ENCODE peak calls at places on chromosomes 1 and 21, in four cellular contexts. Z is nucleus accumbens, D is HTR-8/SVneo, N is glutamatergic neuron. U is an unnamed sample.

GRCh38 chr1:204920967-204921366 is 50.3 kb downstream of the NFASC start:
- DNase-seq in Z (no peak), D (no peak), N (no peak), U (no peak)

GRCh38 chr1:3049164-3049563 is 19.8 kb upstream of the PRDM16 start:
- DNase-seq in Z (no peak), D (no peak), N (no peak), U (no peak)

GRCh38 chr1:221439734-221440436 is 302.0 kb downstream of the DUSP10 start:
- DNase-seq in Z (no peak), D (peak), N (no peak), U (no peak)

GRCh38 chr21:42102063-42102462 is 30.9 kb downstream of the UMODL1 start:
- DNase-seq in Z (no peak), D (no peak), N (no peak), U (no peak)

GRCh38 chr1:54403377-54403776 is 2.8 kb downstream of the SSBP3 start:
- DNase-seq in Z (no peak), D (no peak), N (no peak), U (no peak)

GRCh38 chr21:34077888-34078287 is 4.5 kb downstream of the MRPS6 start:
- DNase-seq in Z (no peak), D (no peak), N (no peak), U (no peak)

GRCh38 chr1:39258146-39258924 is 53.8 kb downstream of the MACF1 start:
- DNase-seq in Z (peak), D (peak), N (peak), U (peak)

GRCh38 chr1:181080543-181080942 is 8.0 kb upstream of the IER5 start:
- DNase-seq in Z (no peak), D (no peak), N (no peak), U (no peak)

GRCh38 chr1:26477446-26478152 is 5.4 kb downstream of the HMGN2 start:
- DNase-seq in Z (no peak), D (no peak), N (no peak), U (no peak)

GRCh38 chr1:9715536-9716226 is 64.2 kb downstream of the PIK3CD start:
- DNase-seq in Z (no peak), D (no peak), N (no peak), U (no peak)

GRCh38 chr1:210558302-210558701 is 229.6 kb downstream of the HHAT start:
- DNase-seq in Z (no peak), D (no peak), N (no peak), U (no peak)

GRCh38 chr1:239308701-239309333 is 77.6 kb upstream of the CHRM3 start:
- DNase-seq in Z (no peak), D (no peak), N (peak), U (peak)

GRCh38 chr1:95073446-95073845 is 695 bp upstream of the ALG14 start:
- DNase-seq in Z (no peak), D (no peak), N (no peak), U (no peak)

GRCh38 chr1:225440380-225440957 is 12.6 kb upstream of the LBR start:
- DNase-seq in Z (no peak), D (no peak), N (no peak), U (no peak)

GRCh38 chr1:39737546-39738169 is 1.0 kb upstream of the PPIE start:
- DNase-seq in Z (no peak), D (no peak), N (no peak), U (no peak)

U was measured in AML-193.